ENCODE peak calls at places on chromosomes 12 and 14, in nine cellular contexts. One of them, this sample, is unnamed.

GRCh38 chr12:106769546-106769945 is 4.9 kb upstream of the RIC8B start:
- DNase-seq in cardiac muscle cell: no peak
- DNase-seq in ovary: no peak
- DNase-seq in mucosa of descending colon: no peak
- DNase-seq in lower lobe of right lung: no peak
- DNase-seq in foreskin fibroblast: no peak
- DNase-seq in upper lobe of right lung: no peak
- DNase-seq in K562: no peak
- DNase-seq in heart left ventricle: no peak
- DNase-seq in this sample: no peak

GRCh38 chr12:54984602-54985376 is at the start of gene TESPA1:
- DNase-seq in cardiac muscle cell: no peak
- DNase-seq in ovary: peak; percentile 68
- DNase-seq in mucosa of descending colon: peak; percentile 57
- DNase-seq in lower lobe of right lung: peak; percentile 79
- DNase-seq in foreskin fibroblast: no peak
- DNase-seq in upper lobe of right lung: peak; percentile 75
- DNase-seq in K562: peak; percentile 49
- DNase-seq in heart left ventricle: peak; percentile 60
- DNase-seq in this sample: no peak

GRCh38 chr14:61151276-61151675 is 129.9 kb downstream of the TMEM30B start:
- DNase-seq in cardiac muscle cell: no peak
- DNase-seq in ovary: no peak
- DNase-seq in mucosa of descending colon: no peak
- DNase-seq in lower lobe of right lung: no peak
- DNase-seq in foreskin fibroblast: peak; percentile 82
- DNase-seq in upper lobe of right lung: no peak
- DNase-seq in K562: no peak
- DNase-seq in heart left ventricle: no peak
- DNase-seq in this sample: no peak

GRCh38 chr12:19437996-19438395 is 1.3 kb upstream of the AEBP2 start:
- DNase-seq in cardiac muscle cell: no peak
- DNase-seq in ovary: no peak
- DNase-seq in mucosa of descending colon: no peak
- DNase-seq in lower lobe of right lung: no peak
- DNase-seq in foreskin fibroblast: peak; percentile 33
- DNase-seq in upper lobe of right lung: no peak
- DNase-seq in K562: no peak
- DNase-seq in heart left ventricle: no peak
- DNase-seq in this sample: peak; percentile 30

GRCh38 chr14:67168110-67168441 is 21.2 kb upstream of the GARIN2 start:
- DNase-seq in cardiac muscle cell: no peak
- DNase-seq in ovary: no peak
- DNase-seq in mucosa of descending colon: no peak
- DNase-seq in lower lobe of right lung: no peak
- DNase-seq in foreskin fibroblast: no peak
- DNase-seq in upper lobe of right lung: no peak
- DNase-seq in K562: no peak
- DNase-seq in heart left ventricle: no peak
- DNase-seq in this sample: no peak

GRCh38 chr14:61887628-61888027 is 125.4 kb downstream of the SNAPC1 start:
- DNase-seq in cardiac muscle cell: no peak
- DNase-seq in ovary: no peak
- DNase-seq in mucosa of descending colon: no peak
- DNase-seq in lower lobe of right lung: no peak
- DNase-seq in foreskin fibroblast: no peak
- DNase-seq in upper lobe of right lung: no peak
- DNase-seq in K562: no peak
- DNase-seq in heart left ventricle: no peak
- DNase-seq in this sample: no peak

GRCh38 chr12:54629925-54630324 is 4.8 kb downstream of the LACRT start:
- DNase-seq in cardiac muscle cell: no peak
- DNase-seq in ovary: no peak
- DNase-seq in mucosa of descending colon: no peak
- DNase-seq in lower lobe of right lung: no peak
- DNase-seq in foreskin fibroblast: no peak
- DNase-seq in upper lobe of right lung: no peak
- DNase-seq in K562: no peak
- DNase-seq in heart left ventricle: no peak
- DNase-seq in this sample: no peak

GRCh38 chr14:64092940-64093339 is 201.2 kb downstream of the ESR2 start:
- DNase-seq in cardiac muscle cell: no peak
- DNase-seq in ovary: no peak
- DNase-seq in mucosa of descending colon: no peak
- DNase-seq in lower lobe of right lung: no peak
- DNase-seq in foreskin fibroblast: no peak
- DNase-seq in upper lobe of right lung: no peak
- DNase-seq in K562: no peak
- DNase-seq in heart left ventricle: no peak
- DNase-seq in this sample: peak; percentile 55

GRCh38 chr12:32650508-32650907 is 28.6 kb upstream of the DNM1L start:
- DNase-seq in cardiac muscle cell: no peak
- DNase-seq in ovary: no peak
- DNase-seq in mucosa of descending colon: no peak
- DNase-seq in lower lobe of right lung: no peak
- DNase-seq in foreskin fibroblast: no peak
- DNase-seq in upper lobe of right lung: no peak
- DNase-seq in K562: no peak
- DNase-seq in heart left ventricle: no peak
- DNase-seq in this sample: peak; percentile 80

GRCh38 chr12:103623716-103624115 is 36.6 kb downstream of the STAB2 start:
- DNase-seq in cardiac muscle cell: no peak
- DNase-seq in ovary: no peak
- DNase-seq in mucosa of descending colon: no peak
- DNase-seq in lower lobe of right lung: no peak
- DNase-seq in foreskin fibroblast: no peak
- DNase-seq in upper lobe of right lung: no peak
- DNase-seq in K562: no peak
- DNase-seq in heart left ventricle: no peak
- DNase-seq in this sample: no peak

GRCh38 chr14:29906256-29906885 is 21.3 kb downstream of the PRKD1 start:
- DNase-seq in cardiac muscle cell: no peak
- DNase-seq in ovary: no peak
- DNase-seq in mucosa of descending colon: no peak
- DNase-seq in lower lobe of right lung: no peak
- DNase-seq in foreskin fibroblast: peak; percentile 64
- DNase-seq in upper lobe of right lung: no peak
- DNase-seq in K562: no peak
- DNase-seq in heart left ventricle: no peak
- DNase-seq in this sample: peak; percentile 92

GRCh38 chr12:49276304-49277290 is 11.7 kb downstream of the TUBA1C start:
- DNase-seq in cardiac muscle cell: no peak
- DNase-seq in ovary: no peak
- DNase-seq in mucosa of descending colon: no peak
- DNase-seq in lower lobe of right lung: peak; percentile 1
- DNase-seq in foreskin fibroblast: no peak
- DNase-seq in upper lobe of right lung: peak; percentile 52
- DNase-seq in K562: no peak
- DNase-seq in heart left ventricle: no peak
- DNase-seq in this sample: no peak

GRCh38 chr14:34682787-34683321 is 31.5 kb downstream of the CFL2 start:
- DNase-seq in cardiac muscle cell: no peak
- DNase-seq in ovary: no peak
- DNase-seq in mucosa of descending colon: no peak
- DNase-seq in lower lobe of right lung: no peak
- DNase-seq in foreskin fibroblast: peak; percentile 25
- DNase-seq in upper lobe of right lung: no peak
- DNase-seq in K562: no peak
- DNase-seq in heart left ventricle: peak; percentile 30
- DNase-seq in this sample: no peak

GRCh38 chr12:109085590-109085989 is 7.7 kb downstream of the ALKBH2 start:
- DNase-seq in cardiac muscle cell: no peak
- DNase-seq in ovary: no peak
- DNase-seq in mucosa of descending colon: no peak
- DNase-seq in lower lobe of right lung: no peak
- DNase-seq in foreskin fibroblast: no peak
- DNase-seq in upper lobe of right lung: no peak
- DNase-seq in K562: no peak
- DNase-seq in heart left ventricle: no peak
- DNase-seq in this sample: no peak

GRCh38 chr12:109087250-109087649 is 6.0 kb downstream of the ALKBH2 start:
- DNase-seq in cardiac muscle cell: no peak
- DNase-seq in ovary: no peak
- DNase-seq in mucosa of descending colon: no peak
- DNase-seq in lower lobe of right lung: no peak
- DNase-seq in foreskin fibroblast: no peak
- DNase-seq in upper lobe of right lung: no peak
- DNase-seq in K562: no peak
- DNase-seq in heart left ventricle: no peak
- DNase-seq in this sample: peak; percentile 5

GRCh38 chr12:109084425-109084824 is 8.8 kb downstream of the ALKBH2 start:
- DNase-seq in cardiac muscle cell: no peak
- DNase-seq in ovary: no peak
- DNase-seq in mucosa of descending colon: no peak
- DNase-seq in lower lobe of right lung: no peak
- DNase-seq in foreskin fibroblast: no peak
- DNase-seq in upper lobe of right lung: no peak
- DNase-seq in K562: no peak
- DNase-seq in heart left ventricle: no peak
- DNase-seq in this sample: no peak

DNA sequence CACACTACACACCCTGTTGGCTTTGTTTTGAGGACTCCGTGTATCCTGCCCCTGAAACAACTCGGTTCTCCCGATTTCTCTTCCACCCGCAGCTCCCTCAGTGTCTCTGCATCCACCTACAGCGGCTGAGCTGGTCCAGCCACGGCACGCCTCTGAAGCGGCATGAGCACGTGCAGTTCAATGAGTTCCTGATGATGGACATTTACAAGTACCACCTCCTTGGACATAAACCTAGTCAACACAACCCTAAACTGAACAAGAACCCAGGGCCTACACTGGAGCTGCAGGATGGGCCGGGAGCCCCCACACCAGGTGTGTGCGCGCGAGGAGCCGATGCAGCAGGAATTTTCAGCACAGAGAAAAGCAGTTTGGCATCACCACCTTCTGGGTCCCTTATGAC is 10.5 kb downstream of the ALKBH2 start:
- DNase-seq in cardiac muscle cell: no peak
- DNase-seq in ovary: no peak
- DNase-seq in mucosa of descending colon: no peak
- DNase-seq in lower lobe of right lung: no peak
- DNase-seq in foreskin fibroblast: no peak
- DNase-seq in upper lobe of right lung: no peak
- DNase-seq in K562: no peak
- DNase-seq in heart left ventricle: no peak
- DNase-seq in this sample: no peak
- H3K4me3 ChIP-seq in cardiac muscle cell: no peak overlapping the region
- H3K4me3 ChIP-seq in ovary: no peak overlapping the region
- H3K4me3 ChIP-seq in mucosa of descending colon: no peak overlapping the region
- H3K4me3 ChIP-seq in lower lobe of right lung: no peak overlapping the region
- H3K4me3 ChIP-seq in foreskin fibroblast: no peak overlapping the region
- H3K4me3 ChIP-seq in upper lobe of right lung: no peak overlapping the region
- H3K4me3 ChIP-seq in K562: no peak overlapping the region
- H3K4me3 ChIP-seq in heart left ventricle: no peak overlapping the region
- H3K4me3 ChIP-seq in this sample: no peak overlapping the region

DNA sequence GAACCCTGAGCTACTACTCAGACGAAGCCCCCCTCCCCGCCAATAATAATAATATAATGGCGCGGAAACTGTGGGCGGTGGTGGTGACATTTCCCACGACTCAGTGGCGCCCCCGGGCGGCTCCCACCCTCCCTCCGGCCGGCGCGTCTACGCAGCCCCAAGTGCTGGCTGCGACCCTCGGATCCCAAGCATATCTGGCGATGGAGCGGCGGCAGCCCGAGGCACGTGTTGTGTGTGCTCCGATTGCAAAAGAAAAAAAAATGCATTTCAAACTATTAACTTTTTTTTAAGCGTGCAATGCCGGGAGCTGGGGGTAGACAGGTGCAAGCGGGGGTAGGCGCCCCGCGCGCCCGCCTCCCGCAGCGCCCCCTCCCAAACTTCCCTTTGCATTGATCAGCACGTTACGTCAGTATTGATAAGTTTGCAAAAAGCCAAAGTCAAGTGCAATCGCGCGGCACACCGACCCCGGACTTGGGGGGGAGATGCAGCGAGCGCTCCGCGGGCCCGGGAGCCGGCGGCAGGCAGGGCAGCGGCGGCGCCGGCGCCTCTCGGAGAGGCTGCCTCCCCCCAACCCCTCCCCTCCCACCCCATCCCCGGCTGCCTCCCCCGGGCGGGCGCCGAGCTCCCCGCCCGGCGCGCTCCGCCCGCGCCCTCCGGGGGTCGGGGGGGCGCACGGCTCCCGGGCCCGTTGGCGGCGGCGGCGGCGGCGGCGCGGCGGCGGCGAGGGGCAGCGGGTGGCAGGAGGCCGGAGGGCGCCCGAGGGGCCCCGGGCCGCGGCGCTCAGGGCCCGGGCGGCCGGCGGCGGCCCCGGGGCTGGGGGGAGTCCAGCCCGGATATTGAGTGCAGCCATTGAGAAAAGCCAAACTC is 113.1 kb upstream of the MYL2 start:
- DNase-seq in cardiac muscle cell: peak; percentile 65
- DNase-seq in ovary: no peak
- DNase-seq in mucosa of descending colon: no peak
- DNase-seq in lower lobe of right lung: no peak
- DNase-seq in foreskin fibroblast: no peak
- DNase-seq in upper lobe of right lung: no peak
- DNase-seq in K562: no peak
- DNase-seq in heart left ventricle: no peak
- DNase-seq in this sample: peak; percentile 11
- TF ChIP-seq CTCF in cardiac muscle cell: no peak
- TF ChIP-seq CTCF in ovary: no peak
- TF ChIP-seq CTCF in mucosa of descending colon: no peak
- TF ChIP-seq CTCF in lower lobe of right lung: no peak
- TF ChIP-seq CTCF in foreskin fibroblast: no peak
- TF ChIP-seq CTCF in upper lobe of right lung: peak; percentile 18
- TF ChIP-seq CTCF in K562: no peak
- TF ChIP-seq CTCF in heart left ventricle: no peak
- TF ChIP-seq CTCF in this sample: peak; percentile 44

DNA sequence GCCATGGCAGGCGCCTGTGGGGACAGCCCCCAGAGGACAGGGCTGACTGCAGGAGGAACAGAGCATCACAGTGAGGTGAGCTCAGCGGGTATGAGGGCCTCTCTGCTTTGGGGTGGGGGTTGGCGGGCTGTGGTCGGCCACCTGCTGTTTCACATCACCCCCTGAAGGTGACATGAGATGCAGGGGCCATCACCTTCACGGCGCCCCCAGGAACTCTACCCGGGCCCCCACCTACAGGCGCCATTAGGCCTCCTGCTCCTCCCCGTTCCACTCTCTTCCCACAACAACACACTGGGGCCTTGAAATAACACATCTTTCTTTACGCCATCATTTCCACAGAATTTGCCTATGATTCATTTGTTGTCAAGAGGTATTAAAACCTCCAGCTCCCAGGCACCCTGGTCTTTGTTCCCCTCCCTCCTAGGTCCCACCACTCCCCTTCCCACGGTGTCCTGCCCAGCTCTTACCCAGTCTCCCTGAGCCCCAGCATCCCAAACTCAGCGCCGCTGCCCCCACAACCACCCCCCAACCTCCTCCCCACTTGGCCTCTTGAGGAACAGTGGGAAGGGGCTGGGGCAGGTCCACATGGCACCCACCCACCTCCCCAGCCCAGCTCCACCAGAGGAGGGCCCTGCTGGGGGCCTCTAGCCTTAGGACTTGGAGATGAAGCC is 12.7 kb upstream of the HDAC7 start:
- DNase-seq in cardiac muscle cell: no peak
- DNase-seq in ovary: no peak
- DNase-seq in mucosa of descending colon: no peak
- DNase-seq in lower lobe of right lung: no peak
- DNase-seq in foreskin fibroblast: no peak
- DNase-seq in upper lobe of right lung: no peak
- DNase-seq in K562: no peak
- DNase-seq in heart left ventricle: no peak
- DNase-seq in this sample: no peak
- H3K4me3 ChIP-seq in cardiac muscle cell: no peak overlapping the region
- H3K4me3 ChIP-seq in ovary: no peak overlapping the region
- H3K4me3 ChIP-seq in mucosa of descending colon: no peak overlapping the region
- H3K4me3 ChIP-seq in lower lobe of right lung: no peak overlapping the region
- H3K4me3 ChIP-seq in foreskin fibroblast: no peak overlapping the region
- H3K4me3 ChIP-seq in upper lobe of right lung: no peak overlapping the region
- H3K4me3 ChIP-seq in K562: no peak overlapping the region
- H3K4me3 ChIP-seq in heart left ventricle: no peak overlapping the region
- H3K4me3 ChIP-seq in this sample: no peak overlapping the region

GRCh38 chr14:22865424-22866215 is 5.9 kb upstream of the LRP10 start:
- DNase-seq in cardiac muscle cell: no peak
- DNase-seq in ovary: peak; percentile 26
- DNase-seq in mucosa of descending colon: peak; percentile 27
- DNase-seq in lower lobe of right lung: peak; percentile 14
- DNase-seq in foreskin fibroblast: no peak
- DNase-seq in upper lobe of right lung: no peak
- DNase-seq in K562: peak; percentile 66
- DNase-seq in heart left ventricle: no peak
- DNase-seq in this sample: no peak
- TF ChIP-seq CTCF in cardiac muscle cell: peak; percentile 36
- TF ChIP-seq CTCF in ovary: no peak
- TF ChIP-seq CTCF in mucosa of descending colon: no peak
- TF ChIP-seq CTCF in lower lobe of right lung: no peak
- TF ChIP-seq CTCF in foreskin fibroblast: peak; percentile 13
- TF ChIP-seq CTCF in upper lobe of right lung: peak; percentile 16
- TF ChIP-seq CTCF in K562: peak; percentile 75
- TF ChIP-seq CTCF in heart left ventricle: no peak
- TF ChIP-seq CTCF in this sample: peak; percentile 13

This sample was measured in epithelial cell of esophagus.